ENCODE peak calls at places on chromosome 17, in ten cellular contexts. One of them, this sample, is unnamed.
A peak's percentile ranks its signal among the peaks of the same experiment; 100 is the strongest.

GRCh38 chr17:78621720-78622490 is 44.7 kb upstream of the DNAH17 start:
- DNase-seq in nephron progenitor cell: no peak
- DNase-seq in HFFc6: no peak
- DNase-seq in uterus: no peak
- DNase-seq in neuronal stem cell: no peak
- DNase-seq in stomach: no peak
- DNase-seq in RCC 7860: no peak
- DNase-seq in iris pigment epithelial cell: no peak
- DNase-seq in NCI-H1105: no peak
- DNase-seq in HS-27A: no peak
- DNase-seq in this sample: no peak

GRCh38 chr17:50363217-50364060 is 9.5 kb downstream of the MRPL27 start:
- DNase-seq in NCI-H1105: no peak
- DNase-seq in uterus: no peak
- DNase-seq in iris pigment epithelial cell: peak; percentile 74
- DNase-seq in stomach: no peak
- DNase-seq in HS-27A: no peak
- DNase-seq in neuronal stem cell: peak; percentile 90
- DNase-seq in HFFc6: peak; percentile 48
- DNase-seq in RCC 7860: no peak
- DNase-seq in nephron progenitor cell: peak; percentile 65
- DNase-seq in this sample: peak; percentile 65

GRCh38 chr17:8921147-8921546 is 44.4 kb downstream of the PIK3R5 start:
- DNase-seq in iris pigment epithelial cell: no peak
- DNase-seq in NCI-H1105: no peak
- DNase-seq in RCC 7860: no peak
- DNase-seq in HS-27A: no peak
- DNase-seq in stomach: no peak
- DNase-seq in neuronal stem cell: no peak
- DNase-seq in HFFc6: no peak
- DNase-seq in uterus: no peak
- DNase-seq in nephron progenitor cell: no peak
- DNase-seq in this sample: no peak

GRCh38 chr17:50955160-50955559 is 89.0 kb upstream of the TOB1 start:
- DNase-seq in HFFc6: no peak
- DNase-seq in uterus: no peak
- DNase-seq in stomach: no peak
- DNase-seq in NCI-H1105: no peak
- DNase-seq in HS-27A: no peak
- DNase-seq in iris pigment epithelial cell: no peak
- DNase-seq in nephron progenitor cell: no peak
- DNase-seq in neuronal stem cell: no peak
- DNase-seq in RCC 7860: no peak
- DNase-seq in this sample: no peak

GRCh38 chr17:9363440-9364350 is 211.9 kb downstream of the STX8 start:
- DNase-seq in nephron progenitor cell: no peak
- DNase-seq in uterus: no peak
- DNase-seq in stomach: no peak
- DNase-seq in HFFc6: no peak
- DNase-seq in neuronal stem cell: no peak
- DNase-seq in RCC 7860: peak; percentile 62
- DNase-seq in HS-27A: no peak
- DNase-seq in iris pigment epithelial cell: peak; percentile 83
- DNase-seq in NCI-H1105: peak; percentile 29
- DNase-seq in this sample: no peak

GRCh38 chr17:48542956-48543853 is 1.7 kb downstream of the HOXB2 start:
- DNase-seq in HS-27A: peak; percentile 66
- DNase-seq in RCC 7860: peak; percentile 44
- DNase-seq in NCI-H1105: no peak
- DNase-seq in uterus: no peak
- DNase-seq in HFFc6: no peak
- DNase-seq in neuronal stem cell: no peak
- DNase-seq in iris pigment epithelial cell: peak; percentile 65
- DNase-seq in nephron progenitor cell: no peak
- DNase-seq in stomach: no peak
- DNase-seq in this sample: no peak

GRCh38 chr17:65557349-65558310 is 3.8 kb downstream of the AXIN2 start:
- DNase-seq in HS-27A: no peak
- DNase-seq in iris pigment epithelial cell: peak; percentile 50
- DNase-seq in uterus: no peak
- DNase-seq in neuronal stem cell: no peak
- DNase-seq in stomach: no peak
- DNase-seq in HFFc6: peak; percentile 49
- DNase-seq in RCC 7860: peak; percentile 86
- DNase-seq in NCI-H1105: no peak
- DNase-seq in nephron progenitor cell: no peak
- DNase-seq in this sample: no peak

GRCh38 chr17:49817993-49818392 is 29.5 kb downstream of the KAT7 start:
- DNase-seq in HS-27A: no peak
- DNase-seq in NCI-H1105: no peak
- DNase-seq in nephron progenitor cell: no peak
- DNase-seq in iris pigment epithelial cell: no peak
- DNase-seq in RCC 7860: no peak
- DNase-seq in HFFc6: no peak
- DNase-seq in stomach: no peak
- DNase-seq in uterus: no peak
- DNase-seq in neuronal stem cell: no peak
- DNase-seq in this sample: no peak

GRCh38 chr17:64388961-64389565 is 1.6 kb downstream of the PECAM1 start:
- DNase-seq in HS-27A: no peak
- DNase-seq in HFFc6: no peak
- DNase-seq in neuronal stem cell: no peak
- DNase-seq in uterus: no peak
- DNase-seq in stomach: no peak
- DNase-seq in RCC 7860: no peak
- DNase-seq in NCI-H1105: no peak
- DNase-seq in iris pigment epithelial cell: no peak
- DNase-seq in nephron progenitor cell: no peak
- DNase-seq in this sample: no peak

GRCh38 chr17:3812771-3813170 is 11.8 kb upstream of the ITGAE start:
- DNase-seq in NCI-H1105: no peak
- DNase-seq in iris pigment epithelial cell: no peak
- DNase-seq in HFFc6: no peak
- DNase-seq in nephron progenitor cell: no peak
- DNase-seq in uterus: no peak
- DNase-seq in stomach: no peak
- DNase-seq in neuronal stem cell: no peak
- DNase-seq in RCC 7860: no peak
- DNase-seq in HS-27A: no peak
- DNase-seq in this sample: no peak

GRCh38 chr17:5821057-5821456 is 236.7 kb upstream of the NLRP1 start:
- DNase-seq in HFFc6: no peak
- DNase-seq in HS-27A: no peak
- DNase-seq in iris pigment epithelial cell: no peak
- DNase-seq in RCC 7860: peak; percentile 85
- DNase-seq in neuronal stem cell: no peak
- DNase-seq in stomach: no peak
- DNase-seq in NCI-H1105: no peak
- DNase-seq in nephron progenitor cell: no peak
- DNase-seq in uterus: no peak
- DNase-seq in this sample: no peak

GRCh38 chr17:47877368-47878034 is 18.5 kb upstream of the SP2 start:
- DNase-seq in neuronal stem cell: no peak
- DNase-seq in HS-27A: no peak
- DNase-seq in RCC 7860: no peak
- DNase-seq in iris pigment epithelial cell: no peak
- DNase-seq in HFFc6: no peak
- DNase-seq in NCI-H1105: no peak
- DNase-seq in uterus: no peak
- DNase-seq in nephron progenitor cell: peak; percentile 68
- DNase-seq in stomach: no peak
- DNase-seq in this sample: no peak

GRCh38 chr17:39462644-39463375 is 1.5 kb downstream of the CDK12 start:
- DNase-seq in HS-27A: no peak
- DNase-seq in nephron progenitor cell: peak; percentile 24
- DNase-seq in iris pigment epithelial cell: peak; percentile 22
- DNase-seq in neuronal stem cell: no peak
- DNase-seq in RCC 7860: no peak
- DNase-seq in uterus: no peak
- DNase-seq in HFFc6: no peak
- DNase-seq in NCI-H1105: no peak
- DNase-seq in stomach: no peak
- DNase-seq in this sample: peak; percentile 4

GRCh38 chr17:79977161-79977631 is 58.5 kb downstream of the TBC1D16 start:
- DNase-seq in neuronal stem cell: no peak
- DNase-seq in nephron progenitor cell: no peak
- DNase-seq in stomach: no peak
- DNase-seq in HS-27A: no peak
- DNase-seq in uterus: peak; percentile 16
- DNase-seq in iris pigment epithelial cell: no peak
- DNase-seq in NCI-H1105: no peak
- DNase-seq in HFFc6: no peak
- DNase-seq in RCC 7860: no peak
- DNase-seq in this sample: no peak

GRCh38 chr17:1830288-1830687 is 483 bp downstream of the RPA1 start:
- DNase-seq in HFFc6: no peak
- DNase-seq in uterus: no peak
- DNase-seq in neuronal stem cell: peak; percentile 26
- DNase-seq in RCC 7860: no peak
- DNase-seq in HS-27A: no peak
- DNase-seq in iris pigment epithelial cell: peak; percentile 10
- DNase-seq in NCI-H1105: no peak
- DNase-seq in stomach: no peak
- DNase-seq in nephron progenitor cell: no peak
- DNase-seq in this sample: peak; percentile 3

GRCh38 chr17:56867948-56868376 is 34.0 kb downstream of the DGKE start:
- DNase-seq in nephron progenitor cell: no peak
- DNase-seq in iris pigment epithelial cell: peak; percentile 19
- DNase-seq in HFFc6: peak; percentile 79
- DNase-seq in NCI-H1105: no peak
- DNase-seq in uterus: no peak
- DNase-seq in stomach: no peak
- DNase-seq in RCC 7860: no peak
- DNase-seq in HS-27A: no peak
- DNase-seq in neuronal stem cell: no peak
- DNase-seq in this sample: no peak

GRCh38 chr17:68581863-68582645 is 19.1 kb downstream of the FAM20A start:
- DNase-seq in NCI-H1105: no peak
- DNase-seq in RCC 7860: no peak
- DNase-seq in neuronal stem cell: no peak
- DNase-seq in stomach: no peak
- DNase-seq in iris pigment epithelial cell: no peak
- DNase-seq in HS-27A: no peak
- DNase-seq in nephron progenitor cell: no peak
- DNase-seq in uterus: no peak
- DNase-seq in HFFc6: no peak
- DNase-seq in this sample: no peak

GRCh38 chr17:74360993-74361612 is 565 bp downstream of the BTBD17 start:
- DNase-seq in nephron progenitor cell: no peak
- DNase-seq in RCC 7860: no peak
- DNase-seq in NCI-H1105: no peak
- DNase-seq in iris pigment epithelial cell: no peak
- DNase-seq in HFFc6: no peak
- DNase-seq in uterus: no peak
- DNase-seq in neuronal stem cell: peak; percentile 89
- DNase-seq in HS-27A: no peak
- DNase-seq in stomach: no peak
- DNase-seq in this sample: no peak

GRCh38 chr17:18185832-18186231 is 2.2 kb downstream of the ALKBH5 start:
- DNase-seq in nephron progenitor cell: no peak
- DNase-seq in stomach: no peak
- DNase-seq in HS-27A: no peak
- DNase-seq in NCI-H1105: no peak
- DNase-seq in RCC 7860: no peak
- DNase-seq in HFFc6: peak; percentile 19
- DNase-seq in iris pigment epithelial cell: peak; percentile 27
- DNase-seq in uterus: no peak
- DNase-seq in neuronal stem cell: no peak
- DNase-seq in this sample: no peak

GRCh38 chr17:63989622-63990345 is 8.4 kb upstream of the PRR29 start:
- DNase-seq in iris pigment epithelial cell: no peak
- DNase-seq in neuronal stem cell: no peak
- DNase-seq in nephron progenitor cell: no peak
- DNase-seq in HFFc6: no peak
- DNase-seq in HS-27A: no peak
- DNase-seq in stomach: no peak
- DNase-seq in RCC 7860: no peak
- DNase-seq in NCI-H1105: no peak
- DNase-seq in uterus: no peak
- DNase-seq in this sample: no peak

GRCh38 chr17:31008374-31009035 is 37.7 kb downstream of the RNF135 start:
- DNase-seq in HS-27A: no peak
- DNase-seq in nephron progenitor cell: peak; percentile 71
- DNase-seq in NCI-H1105: peak; percentile 30
- DNase-seq in iris pigment epithelial cell: peak; percentile 64
- DNase-seq in neuronal stem cell: peak; percentile 46
- DNase-seq in HFFc6: peak; percentile 46
- DNase-seq in RCC 7860: peak; percentile 46
- DNase-seq in uterus: peak; percentile 59
- DNase-seq in stomach: peak; percentile 65
- DNase-seq in this sample: peak; percentile 55

GRCh38 chr17:47844230-47844629 is 3.2 kb upstream of the SCRN2 start:
- DNase-seq in iris pigment epithelial cell: peak; percentile 79
- DNase-seq in HS-27A: no peak
- DNase-seq in neuronal stem cell: no peak
- DNase-seq in HFFc6: peak; percentile 8
- DNase-seq in uterus: no peak
- DNase-seq in nephron progenitor cell: no peak
- DNase-seq in stomach: no peak
- DNase-seq in RCC 7860: no peak
- DNase-seq in NCI-H1105: no peak
- DNase-seq in this sample: no peak

GRCh38 chr17:12691173-12691572 is 25.5 kb downstream of the MYOCD start:
- DNase-seq in stomach: no peak
- DNase-seq in neuronal stem cell: no peak
- DNase-seq in HS-27A: no peak
- DNase-seq in HFFc6: peak; percentile 73
- DNase-seq in nephron progenitor cell: no peak
- DNase-seq in NCI-H1105: no peak
- DNase-seq in uterus: peak; percentile 34
- DNase-seq in RCC 7860: no peak
- DNase-seq in iris pigment epithelial cell: peak; percentile 14
- DNase-seq in this sample: no peak

GRCh38 chr17:40483679-40484078 is 17.7 kb downstream of the TNS4 start:
- DNase-seq in HS-27A: no peak
- DNase-seq in RCC 7860: no peak
- DNase-seq in NCI-H1105: no peak
- DNase-seq in neuronal stem cell: no peak
- DNase-seq in stomach: no peak
- DNase-seq in HFFc6: no peak
- DNase-seq in nephron progenitor cell: no peak
- DNase-seq in iris pigment epithelial cell: no peak
- DNase-seq in uterus: no peak
- DNase-seq in this sample: no peak

This sample was measured in neural crest cell.